ENCODE peak calls at places on chromosomes 5 and 9, in eight cellular contexts. H, Z, L, X, R, N, A and M are unnamed samples.

GRCh38 chr9:98280574-98280973 is 25.1 kb upstream of the TBC1D2 start:
- DNase-seq in H (no peak), Z (no peak), L (no peak), X (no peak), R (no peak), N (no peak), A (no peak), M (no peak)

GRCh38 chr5:143506881-143507552 is 103.5 kb upstream of the NR3C1 start:
- DNase-seq in H (peak; percentile 74), Z (no peak), L (peak; percentile 16), X (no peak), R (no peak), N (no peak), A (no peak), M (no peak)

GRCh38 chr5:96157841-96158291 is 196.2 kb upstream of the ELL2 start:
- DNase-seq in H (peak; percentile 19), Z (no peak), L (no peak), X (no peak), R (no peak), N (no peak), A (no peak), M (no peak)

GRCh38 chr5:73625314-73625904 is 587 bp upstream of the ARHGEF28 start:
- DNase-seq in H (no peak), Z (peak; percentile 19), L (peak; percentile 11), X (no peak), R (no peak), N (peak; percentile 34), A (no peak), M (no peak)

GRCh38 chr5:132746592-132747063 is 598 bp upstream of the CCNI2 start:
- DNase-seq in H (no peak), Z (peak; percentile 67), L (peak; percentile 39), X (no peak), R (peak; percentile 53), N (no peak), A (no peak), M (no peak)

GRCh38 chr5:40578501-40579451 is 100.9 kb upstream of the PTGER4 start:
- DNase-seq in H (peak; percentile 8), Z (peak; percentile 78), L (no peak), X (no peak), R (no peak), N (no peak), A (no peak), M (peak; percentile 14)

GRCh38 chr5:79961731-79962579 is 29.1 kb downstream of the MTX3 start:
- DNase-seq in H (no peak), Z (no peak), L (no peak), X (no peak), R (no peak), N (no peak), A (no peak), M (no peak)

GRCh38 chr5:151739939-151740335 is 18.5 kb downstream of the ATOX1 start:
- DNase-seq in H (peak; percentile 84), Z (no peak), L (no peak), X (no peak), R (no peak), N (no peak), A (no peak), M (no peak)

GRCh38 chr9:2158729-2159128 is 143.6 kb downstream of the SMARCA2 start:
- DNase-seq in H (peak; percentile 14), Z (no peak), L (peak; percentile 28), X (no peak), R (no peak), N (no peak), A (no peak), M (no peak)

GRCh38 chr5:135204151-135204600 is 170.1 kb upstream of the PITX1 start:
- DNase-seq in H (peak; percentile 19), Z (no peak), L (no peak), X (no peak), R (no peak), N (no peak), A (no peak), M (no peak)

GRCh38 chr9:78288214-78288892 is 8.6 kb upstream of the PSAT1 start:
- DNase-seq in H (no peak), Z (no peak), L (no peak), X (no peak), R (no peak), N (no peak), A (no peak), M (no peak)

GRCh38 chr5:89190515-89191265 is 307.7 kb upstream of the MEF2C start:
- DNase-seq in H (no peak), Z (no peak), L (no peak), X (no peak), R (no peak), N (no peak), A (no peak), M (no peak)

GRCh38 chr9:109906766-109907382 is 126.9 kb downstream of the PALM2AKAP2 start:
- DNase-seq in H (peak; percentile 62), Z (peak; percentile 46), L (no peak), X (no peak), R (no peak), N (no peak), A (no peak), M (no peak)

GRCh38 chr9:133238272-133238850 is 29.3 kb upstream of the OBP2B start:
- DNase-seq in H (peak; percentile 58), Z (peak; percentile 15), L (peak; percentile 70), X (peak; percentile 24), R (peak; percentile 20), N (peak; percentile 9), A (peak; percentile 67), M (peak; percentile 25)

GRCh38 chr5:149796025-149796424 is 65.9 kb downstream of the PPARGC1B start:
- DNase-seq in H (peak; percentile 41), Z (no peak), L (no peak), X (no peak), R (no peak), N (no peak), A (no peak), M (no peak)

GRCh38 chr5:147892696-147893296 is 13.5 kb downstream of the C5orf46 start:
- DNase-seq in H (no peak), Z (no peak), L (no peak), X (no peak), R (no peak), N (no peak), A (no peak), M (no peak)

GRCh38 chr9:127608104-127608966 is 3.7 kb upstream of the STXBP1 start:
- DNase-seq in H (peak; percentile 66), Z (peak; percentile 66), L (peak; percentile 95), X (peak; percentile 82), R (peak; percentile 75), N (no peak), A (peak; percentile 68), M (peak; percentile 72)

GRCh38 chr9:20526500-20527319 is 95.6 kb downstream of the MLLT3 start:
- DNase-seq in H (peak; percentile 41), Z (peak; percentile 43), L (no peak), X (no peak), R (no peak), N (no peak), A (no peak), M (no peak)

GRCh38 chr9:107928701-107929371 is 439.3 kb upstream of the KLF4 start:
- DNase-seq in H (no peak), Z (no peak), L (no peak), X (no peak), R (no peak), N (no peak), A (no peak), M (no peak)

GRCh38 chr9:135000647-135001245 is 83.0 kb upstream of the FCN1 start:
- DNase-seq in H (peak; percentile 0), Z (no peak), L (no peak), X (no peak), R (no peak), N (no peak), A (no peak), M (no peak)

GRCh38 chr9:115913666-115914065 is 239.9 kb upstream of the PAPPA start:
- DNase-seq in H (peak; percentile 21), Z (no peak), L (no peak), X (no peak), R (no peak), N (no peak), A (no peak), M (no peak)

GRCh38 chr9:122348288-122348777 is 22.5 kb upstream of the PTGS1 start:
- DNase-seq in H (no peak), Z (no peak), L (no peak), X (no peak), R (no peak), N (no peak), A (no peak), M (no peak)